ENCODE peak calls at places on chromosomes 3 and 15, in nine cellular contexts. Z is PC-9; K is Karpas-422; O is tibial nerve; U is IMR-90; Y is CD4-positive, CD25-positive, alpha-beta regulatory T cell; W is cardiac fibroblast; P is fibroblast of lung; L is lung. I is an unnamed sample.

GRCh38 chr3:39209329-39209970 is 17.1 kb upstream of the XIRP1 start:
- DNase-seq in Z (no peak), W (no peak), L (no peak), K (no peak), P (no peak), Y (no peak), O (no peak), U (no peak), I (no peak)

GRCh38 chr3:184156522-184156955 is 1.4 kb downstream of the DVL3 start:
- DNase-seq in O (no peak), W (peak; percentile 86), U (peak; percentile 60), Y (no peak), P (peak; percentile 61), Z (no peak), L (no peak), K (peak; percentile 56), I (peak; percentile 47)

GRCh38 chr3:167718582-167718981 is 16.1 kb downstream of the PDCD10 start:
- DNase-seq in L (no peak), K (no peak), P (no peak), U (no peak), Y (no peak), Z (no peak), W (no peak), O (no peak), I (no peak)

GRCh38 chr15:81297580-81298575 is 26.1 kb downstream of the STARD5 start:
- DNase-seq in K (no peak), P (no peak), W (no peak), O (no peak), L (no peak), Z (no peak), U (no peak), Y (no peak), I (no peak)

GRCh38 chr15:73941044-73941443 is 14.8 kb downstream of the LOXL1 start:
- DNase-seq in Z (peak; percentile 81), U (peak; percentile 97), O (no peak), P (peak; percentile 98), W (peak; percentile 87), Y (no peak), L (no peak), K (no peak), I (no peak)

GRCh38 chr3:69161587-69162196 is 39.3 kb upstream of the LMOD3 start:
- DNase-seq in Y (peak; percentile 13), L (no peak), W (peak; percentile 74), Z (peak; percentile 47), O (no peak), K (peak; percentile 76), U (peak; percentile 53), P (peak; percentile 29), I (peak; percentile 50)

GRCh38 chr15:74783072-74783807 is 1.4 kb downstream of the CSK start:
- DNase-seq in Y (no peak), L (no peak), U (peak; percentile 36), K (peak; percentile 97), Z (no peak), W (peak; percentile 43), O (no peak), P (peak; percentile 33), I (peak; percentile 61)

GRCh38 chr3:143179603-143180002 is 60.0 kb downstream of the CHST2 start:
- DNase-seq in U (no peak), P (no peak), K (no peak), Z (no peak), O (no peak), L (no peak), Y (no peak), W (no peak), I (no peak)

GRCh38 chr15:88061452-88061851 is 195.1 kb downstream of the NTRK3 start:
- DNase-seq in L (no peak), U (no peak), Y (no peak), P (no peak), W (no peak), K (no peak), O (no peak), Z (no peak), I (no peak)

GRCh38 chr3:37543692-37544091 is 318.0 kb upstream of the CTDSPL start:
- DNase-seq in L (no peak), K (no peak), P (no peak), W (no peak), O (no peak), Z (no peak), Y (no peak), U (no peak), I (no peak)

GRCh38 chr15:89089316-89090230 is 1.3 kb downstream of the ABHD2 start:
- DNase-seq in U (no peak), Y (no peak), O (no peak), P (no peak), Z (no peak), K (no peak), L (no peak), W (no peak), I (no peak)

GRCh38 chr15:89093509-89093908 is 5.3 kb downstream of the ABHD2 start:
- DNase-seq in W (no peak), U (no peak), O (no peak), P (no peak), K (no peak), Y (no peak), L (no peak), Z (no peak), I (no peak)

GRCh38 chr15:89088605-89089315 is 504 bp downstream of the ABHD2 start:
- DNase-seq in O (no peak), K (no peak), Z (no peak), W (no peak), L (no peak), Y (no peak), U (peak; percentile 34), P (peak; percentile 36), I (peak; percentile 64)

GRCh38 chr15:89091667-89092220 is 3.5 kb downstream of the ABHD2 start:
- DNase-seq in O (no peak), W (no peak), L (no peak), Z (no peak), U (no peak), P (no peak), K (no peak), Y (no peak), I (no peak)

DNA sequence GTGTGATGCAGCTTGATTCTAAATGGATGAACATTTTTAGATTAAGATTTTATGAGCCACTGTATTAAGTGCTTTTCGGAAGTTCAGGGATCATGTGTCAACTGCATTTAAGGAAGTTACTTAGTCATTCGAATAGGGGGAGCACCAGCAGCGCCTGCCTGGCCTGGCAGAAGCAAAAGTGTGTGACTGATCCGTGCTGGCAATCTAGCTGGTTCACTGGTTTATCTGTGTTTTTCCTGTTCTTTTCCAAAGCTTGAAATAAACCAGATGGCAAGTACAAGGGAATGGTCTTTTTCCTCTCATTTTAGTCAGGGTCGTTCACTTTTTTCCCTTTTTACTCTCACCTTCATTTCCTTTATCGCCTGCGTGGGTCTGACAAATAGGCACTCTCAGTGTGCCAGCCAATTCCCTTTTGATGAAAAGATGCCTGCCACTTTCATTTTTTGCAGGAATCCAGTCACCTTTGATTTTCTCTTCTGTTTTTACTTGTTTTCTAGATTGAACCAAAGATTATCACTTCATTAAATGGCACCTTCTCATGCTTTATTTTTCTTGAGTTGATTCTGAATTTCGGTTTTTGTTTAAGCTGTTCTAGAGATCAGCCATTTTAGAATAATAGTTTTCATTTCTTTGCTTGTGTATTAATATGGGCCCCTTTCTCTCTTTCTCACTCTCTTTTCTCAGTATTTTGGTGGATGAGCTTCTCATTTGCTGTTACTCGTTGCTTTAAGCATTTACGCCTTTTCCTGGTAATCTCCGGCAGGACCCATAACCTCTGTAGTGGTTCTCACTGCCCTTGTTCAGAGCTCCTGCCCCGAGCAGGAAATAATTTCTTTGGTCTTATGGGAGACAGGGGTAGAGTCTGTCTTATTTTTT is 2.8 kb downstream of the ABHD2 start:
- DNase-seq in U (peak; percentile 85), O (peak; percentile 37), Y (no peak), P (peak; percentile 87), W (peak; percentile 89), K (peak; percentile 86), Z (peak; percentile 79), L (peak; percentile 68), I (peak; percentile 53)
- H3K4me3 ChIP-seq in U (peak overlapping the region; percentile 15), O (peak overlapping the region; percentile 6), Y (peak overlapping the region; percentile 82), P (peak overlapping the region; percentile 11), W (peak overlapping the region; percentile 43), K (peak overlapping the region; percentile 90), Z (peak overlapping the region; percentile 44), L (no peak overlapping the region), I (no peak overlapping the region)

DNA sequence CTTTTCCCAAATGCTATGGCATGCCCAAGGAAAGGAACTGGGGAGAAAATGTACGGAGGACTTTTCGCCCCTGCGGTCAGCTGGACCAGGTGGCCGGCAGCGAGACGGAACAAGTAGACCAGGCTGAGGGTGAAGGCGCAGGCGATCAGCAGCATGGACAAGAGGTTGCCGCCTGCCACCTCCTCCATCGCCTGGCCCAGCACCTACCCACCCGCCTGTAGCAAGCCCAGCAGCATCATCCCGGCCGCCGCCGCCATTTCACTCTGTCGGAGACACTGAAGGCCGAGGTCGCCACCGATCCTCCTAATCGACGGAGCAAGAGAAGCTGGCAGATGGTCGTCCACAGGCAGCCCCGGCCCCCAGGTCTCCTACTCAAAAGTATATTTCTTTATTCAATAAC is 1046.3 kb upstream of the GBE1 start:
- DNase-seq in L (no peak), W (no peak), P (no peak), O (no peak), U (no peak), Z (no peak), K (no peak), Y (no peak), I (peak; percentile 43)
- H3K4me3 ChIP-seq in L (no peak overlapping the region), W (no peak overlapping the region), P (no peak overlapping the region), O (no peak overlapping the region), U (no peak overlapping the region), Z (no peak overlapping the region), K (no peak overlapping the region), Y (no peak overlapping the region), I (no peak overlapping the region)

GRCh38 chr15:91694829-91695205 is 158.7 kb upstream of the SLCO3A1 start:
- DNase-seq in Z (no peak), O (peak; percentile 59), W (peak; percentile 69), Y (no peak), U (peak; percentile 47), P (peak; percentile 61), K (no peak), L (peak; percentile 45), I (no peak)
- H3K4me3 ChIP-seq in Z (no peak overlapping the region), O (peak overlapping the region; percentile 8), W (peak overlapping the region; percentile 34), Y (no peak overlapping the region), U (peak overlapping the region; percentile 16), P (peak overlapping the region; percentile 3), K (no peak overlapping the region), L (no peak overlapping the region), I (no peak overlapping the region)

GRCh38 chr3:156642750-156643728 is 31.4 kb upstream of the TIPARP start:
- DNase-seq in W (no peak), Z (no peak), Y (no peak), L (no peak), P (no peak), U (no peak), K (no peak), O (no peak), I (no peak)

GRCh38 chr3:156644958-156645357 is 29.4 kb upstream of the TIPARP start:
- DNase-seq in U (no peak), Z (no peak), L (no peak), P (no peak), Y (no peak), W (no peak), O (no peak), K (no peak), I (no peak)

GRCh38 chr3:156646958-156647357 is 27.4 kb upstream of the TIPARP start:
- DNase-seq in P (no peak), O (no peak), Z (no peak), K (no peak), W (no peak), Y (no peak), L (no peak), U (no peak), I (no peak)

GRCh38 chr3:156641261-156641975 is 33.0 kb upstream of the TIPARP start:
- DNase-seq in W (no peak), O (no peak), P (no peak), Z (no peak), L (no peak), U (no peak), Y (no peak), K (peak; percentile 23), I (no peak)

GRCh38 chr3:156643729-156644389 is 30.5 kb upstream of the TIPARP start:
- DNase-seq in O (no peak), Z (no peak), U (peak; percentile 75), W (peak; percentile 54), P (peak; percentile 44), L (no peak), Y (no peak), K (peak; percentile 57), I (no peak)
- H3K4me3 ChIP-seq in O (no peak overlapping the region), Z (no peak overlapping the region), U (peak overlapping the region; percentile 37), W (peak overlapping the region; percentile 16), P (no peak overlapping the region), L (no peak overlapping the region), Y (no peak overlapping the region), K (peak overlapping the region; percentile 16), I (no peak overlapping the region)

I was measured in mucosa of descending colon.